ENCODE peak calls at places on chromosomes 3 and 15, in five cellular contexts. One of them, this sample, is unnamed.

GRCh38 chr15:43168192-43169107 is 16.8 kb upstream of the CCNDBP1 start:
- DNase-seq in T-cell: no peak
- DNase-seq in ELF-1: peak; percentile 8
- DNase-seq in coronary artery: no peak
- DNase-seq in H7: no peak
- DNase-seq in this sample: peak; percentile 2

GRCh38 chr3:194298331-194299227 is 52.5 kb downstream of the CPN2 start:
- DNase-seq in T-cell: no peak
- DNase-seq in ELF-1: peak; percentile 26
- DNase-seq in coronary artery: no peak
- DNase-seq in H7: no peak
- DNase-seq in this sample: no peak

GRCh38 chr3:4821975-4822374 is 157.3 kb upstream of the BHLHE40 start:
- DNase-seq in T-cell: peak; percentile 77
- DNase-seq in ELF-1: no peak
- DNase-seq in coronary artery: no peak
- DNase-seq in H7: no peak
- DNase-seq in this sample: no peak

GRCh38 chr15:49370782-49371181 is 52.3 kb upstream of the FGF7 start:
- DNase-seq in T-cell: no peak
- DNase-seq in ELF-1: no peak
- DNase-seq in coronary artery: no peak
- DNase-seq in H7: no peak
- DNase-seq in this sample: no peak

GRCh38 chr3:190333961-190334360 is 11.7 kb upstream of the CLDN1 start:
- DNase-seq in T-cell: no peak
- DNase-seq in ELF-1: no peak
- DNase-seq in coronary artery: no peak
- DNase-seq in H7: no peak
- DNase-seq in this sample: no peak

GRCh38 chr15:50131617-50132016 is 12.6 kb upstream of the ATP8B4 start:
- DNase-seq in T-cell: no peak
- DNase-seq in ELF-1: no peak
- DNase-seq in coronary artery: no peak
- DNase-seq in H7: no peak
- DNase-seq in this sample: no peak

GRCh38 chr3:49785565-49786356 is 581 bp downstream of the IP6K1 start:
- DNase-seq in T-cell: no peak
- DNase-seq in ELF-1: peak; percentile 63
- DNase-seq in coronary artery: peak; percentile 76
- DNase-seq in H7: peak; percentile 70
- DNase-seq in this sample: peak; percentile 63

GRCh38 chr3:59877679-59878427 is 828.0 kb upstream of the CFAP20DC start:
- DNase-seq in T-cell: no peak
- DNase-seq in ELF-1: no peak
- DNase-seq in coronary artery: no peak
- DNase-seq in H7: no peak
- DNase-seq in this sample: no peak

GRCh38 chr15:71109130-71109529 is 6.1 kb upstream of the THSD4 start:
- DNase-seq in T-cell: no peak
- DNase-seq in ELF-1: no peak
- DNase-seq in coronary artery: no peak
- DNase-seq in H7: no peak
- DNase-seq in this sample: no peak

GRCh38 chr3:152071924-152072323 is 196.8 kb upstream of the MBNL1 start:
- DNase-seq in T-cell: no peak
- DNase-seq in ELF-1: peak; percentile 5
- DNase-seq in coronary artery: no peak
- DNase-seq in H7: peak; percentile 26
- DNase-seq in this sample: peak; percentile 56

GRCh38 chr3:38127611-38128302 is 9.2 kb downstream of the ACAA1 start:
- DNase-seq in T-cell: no peak
- DNase-seq in ELF-1: no peak
- DNase-seq in coronary artery: peak; percentile 31
- DNase-seq in H7: no peak
- DNase-seq in this sample: no peak

GRCh38 chr3:130850044-130850797 is 43.7 kb upstream of the ATP2C1 start:
- DNase-seq in T-cell: peak; percentile 8
- DNase-seq in ELF-1: no peak
- DNase-seq in coronary artery: no peak
- DNase-seq in H7: no peak
- DNase-seq in this sample: no peak

GRCh38 chr3:126390201-126390600 is 4.5 kb upstream of the CFAP100 start:
- DNase-seq in T-cell: no peak
- DNase-seq in ELF-1: no peak
- DNase-seq in coronary artery: no peak
- DNase-seq in H7: no peak
- DNase-seq in this sample: no peak

GRCh38 chr3:120741320-120741719 is 996 bp downstream of the RABL3 start:
- DNase-seq in T-cell: no peak
- DNase-seq in ELF-1: no peak
- DNase-seq in coronary artery: no peak
- DNase-seq in H7: no peak
- DNase-seq in this sample: no peak

GRCh38 chr3:125140817-125141595 is 71.5 kb downstream of the SLC12A8 start:
- DNase-seq in T-cell: no peak
- DNase-seq in ELF-1: no peak
- DNase-seq in coronary artery: peak; percentile 73
- DNase-seq in H7: peak; percentile 73
- DNase-seq in this sample: peak; percentile 39